ENCODE peak calls at places on chromosomes 6 and 20, in nine cellular contexts. X is GM23248, D is HCT116, M is PC-3, T is keratinocyte, J is PC-9, Q is astrocyte, L is GM23338, B is mammary epithelial cell. I is an unnamed sample.

GRCh38 chr6:117515326-117515725 is 32.9 kb downstream of the DCBLD1 start:
- DNase-seq in X (no peak), D (no peak), M (no peak), T (no peak), J (no peak), Q (peak), L (no peak), B (no peak), I (no peak)

GRCh38 chr6:143806282-143807102 is 36.6 kb upstream of the LTV1 start:
- DNase-seq in X (peak), D (no peak), M (peak), T (no peak), J (no peak), Q (peak), L (no peak), B (peak), I (peak)

GRCh38 chr6:143139239-143139784 is 78.6 kb downstream of the AIG1 start:
- DNase-seq in X (peak), D (no peak), M (no peak), T (no peak), J (no peak), Q (no peak), L (no peak), B (peak), I (no peak)

GRCh38 chr20:32563311-32564272 is 21.5 kb downstream of the NOL4L start:
- DNase-seq in X (no peak), D (no peak), M (no peak), T (no peak), J (no peak), Q (no peak), L (no peak), B (no peak), I (no peak)

GRCh38 chr6:97215157-97215769 is 67.8 kb downstream of the MMS22L start:
- DNase-seq in X (peak), D (peak), M (peak), T (no peak), J (no peak), Q (peak), L (peak), B (peak), I (peak)

GRCh38 chr6:148107911-148108310 is 234.7 kb upstream of the SASH1 start:
- DNase-seq in X (no peak), D (no peak), M (no peak), T (no peak), J (no peak), Q (no peak), L (no peak), B (no peak), I (no peak)

GRCh38 chr6:119273799-119274595 is 75.6 kb downstream of the MAN1A1 start:
- DNase-seq in X (peak), D (no peak), M (no peak), T (no peak), J (no peak), Q (peak), L (no peak), B (no peak), I (peak)

GRCh38 chr20:49865559-49865958 is 49.8 kb downstream of the SPATA2 start:
- DNase-seq in X (peak), D (no peak), M (no peak), T (no peak), J (no peak), Q (no peak), L (no peak), B (no peak), I (no peak)

GRCh38 chr20:46646659-46647380 is 4.4 kb downstream of the SLC13A3 start:
- DNase-seq in X (peak), D (no peak), M (no peak), T (no peak), J (no peak), Q (peak), L (no peak), B (no peak), I (no peak)

GRCh38 chr6:73032586-73032985 is 192.7 kb downstream of the KHDC1L start:
- DNase-seq in X (peak), D (peak), M (peak), T (peak), J (peak), Q (peak), L (no peak), B (peak), I (peak)

GRCh38 chr6:21971540-21971939 is 325.3 kb downstream of the PRL start:
- DNase-seq in X (no peak), D (no peak), M (peak), T (no peak), J (no peak), Q (peak), L (no peak), B (no peak), I (peak)
- H3K27ac ChIP-seq in X (no peak), D (no peak), M (no peak), T (no peak), J (no peak), Q (no peak), L (no peak), B (no peak), I (no peak)

GRCh38 chr6:30357678-30358339 is 12.9 kb downstream of the RPP21 start:
- DNase-seq in X (peak), D (peak), M (peak), T (no peak), J (peak), Q (peak), L (peak), B (peak), I (peak)
- TF ChIP-seq EZH2 in X (peak), D (no peak), M (no peak), T (peak), J (no peak), Q (peak), L (peak), B (peak), I (no peak)

GRCh38 chr20:11918280-11918952 is 723 bp downstream of the BTBD3 start:
- DNase-seq in X (peak), D (no peak), M (no peak), T (no peak), J (no peak), Q (no peak), L (no peak), B (no peak), I (no peak)
- H3K27ac ChIP-seq in X (no peak), D (no peak), M (no peak), T (no peak), J (no peak), Q (no peak), L (no peak), B (peak), I (peak)

DNA sequence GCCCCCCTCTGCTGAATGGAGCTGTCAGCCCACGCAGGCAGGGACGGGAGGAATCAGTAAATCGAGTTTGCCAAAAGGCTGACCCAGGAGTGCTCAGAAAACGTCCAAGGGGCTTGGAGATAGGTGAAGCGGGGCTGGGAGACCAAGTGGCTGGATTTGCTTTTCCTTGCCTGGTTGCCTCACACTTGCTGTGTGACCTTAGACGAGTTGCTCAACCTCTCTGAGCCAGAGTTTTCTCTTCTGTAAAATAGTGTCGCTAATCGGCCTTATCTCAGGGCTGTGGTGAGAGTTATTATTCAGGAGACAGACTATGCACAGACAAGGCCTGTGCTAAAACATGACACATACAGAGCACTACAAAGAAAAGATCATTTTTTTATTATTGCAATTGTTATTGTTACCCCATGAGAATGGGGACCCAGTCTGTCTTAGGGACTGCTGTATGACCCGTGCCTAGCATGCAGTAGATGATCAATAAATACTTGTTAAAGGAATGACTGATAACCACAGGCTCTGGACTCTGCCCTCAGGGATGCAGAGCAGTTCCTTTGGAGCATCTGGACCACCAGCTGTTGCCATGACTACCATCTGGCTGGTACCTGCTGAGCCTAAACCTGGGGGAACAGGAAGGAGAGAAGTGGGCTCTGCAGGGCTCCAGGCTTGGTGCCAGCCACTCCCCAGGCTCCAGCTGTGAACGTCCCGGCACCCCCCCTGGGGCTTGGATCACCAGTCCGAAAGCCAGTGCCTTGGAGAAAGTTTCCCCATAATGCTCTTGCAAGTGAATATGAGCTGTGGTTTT is 901 bp downstream of the KCNK15 start:
- DNase-seq in X (peak), D (no peak), M (no peak), T (no peak), J (no peak), Q (no peak), L (peak), B (no peak), I (no peak)
- TF ChIP-seq EZH2 in X (no peak), D (no peak), M (no peak), T (no peak), J (no peak), Q (no peak), L (peak), B (no peak), I (peak)

I was measured in fibroblast of lung.